ENCODE peak calls at places on chromosome 11, in five cellular contexts. One of them, this sample, is unnamed.

GRCh38 chr11:43376594-43376993 is 17.9 kb downstream of the TTC17 start:
- DNase-seq in esophagus squamous epithelium: no peak
- DNase-seq in progenitor cell of endocrine pancreas: no peak
- DNase-seq in psoas muscle: no peak
- DNase-seq in stomach: no peak
- DNase-seq in this sample: peak; percentile 81

GRCh38 chr11:63553759-63554158 is 9.4 kb downstream of the PLAAT2 start:
- DNase-seq in esophagus squamous epithelium: no peak
- DNase-seq in progenitor cell of endocrine pancreas: no peak
- DNase-seq in psoas muscle: peak; percentile 49
- DNase-seq in stomach: no peak
- DNase-seq in this sample: no peak

GRCh38 chr11:10350341-10350740 is 45.5 kb downstream of the ADM start:
- DNase-seq in esophagus squamous epithelium: no peak
- DNase-seq in progenitor cell of endocrine pancreas: no peak
- DNase-seq in psoas muscle: no peak
- DNase-seq in stomach: no peak
- DNase-seq in this sample: peak; percentile 67

GRCh38 chr11:73072935-73073481 is 69.1 kb downstream of the FCHSD2 start:
- DNase-seq in esophagus squamous epithelium: no peak
- DNase-seq in progenitor cell of endocrine pancreas: no peak
- DNase-seq in psoas muscle: no peak
- DNase-seq in stomach: no peak
- DNase-seq in this sample: peak; percentile 51

GRCh38 chr11:58142781-58143180 is 17.5 kb upstream of the OR9I1 start:
- DNase-seq in esophagus squamous epithelium: no peak
- DNase-seq in progenitor cell of endocrine pancreas: no peak
- DNase-seq in psoas muscle: no peak
- DNase-seq in stomach: no peak
- DNase-seq in this sample: no peak

GRCh38 chr11:2704356-2704755 is 4.6 kb upstream of the KCNQ1OT1 start:
- DNase-seq in esophagus squamous epithelium: no peak
- DNase-seq in progenitor cell of endocrine pancreas: no peak
- DNase-seq in psoas muscle: peak; percentile 34
- DNase-seq in stomach: no peak
- DNase-seq in this sample: no peak

GRCh38 chr11:46363455-46363920 is 16.2 kb downstream of the DGKZ start:
- DNase-seq in esophagus squamous epithelium: no peak
- DNase-seq in progenitor cell of endocrine pancreas: no peak
- DNase-seq in psoas muscle: peak; percentile 96
- DNase-seq in stomach: no peak
- DNase-seq in this sample: no peak

GRCh38 chr11:8227156-8228152 is 36.2 kb downstream of the LMO1 start:
- DNase-seq in esophagus squamous epithelium: no peak
- DNase-seq in progenitor cell of endocrine pancreas: no peak
- DNase-seq in psoas muscle: no peak
- DNase-seq in stomach: no peak
- DNase-seq in this sample: no peak

GRCh38 chr11:2588809-2589537 is 110.8 kb downstream of the KCNQ1OT1 start:
- DNase-seq in esophagus squamous epithelium: no peak
- DNase-seq in progenitor cell of endocrine pancreas: peak; percentile 8
- DNase-seq in psoas muscle: peak; percentile 42
- DNase-seq in stomach: no peak
- DNase-seq in this sample: no peak

GRCh38 chr11:24422371-24422770 is 74.5 kb upstream of the LUZP2 start:
- DNase-seq in esophagus squamous epithelium: no peak
- DNase-seq in progenitor cell of endocrine pancreas: no peak
- DNase-seq in psoas muscle: no peak
- DNase-seq in stomach: no peak
- DNase-seq in this sample: peak; percentile 18

GRCh38 chr11:37411289-37411688 is 813.3 kb upstream of the RAG2 start:
- DNase-seq in esophagus squamous epithelium: no peak
- DNase-seq in progenitor cell of endocrine pancreas: no peak
- DNase-seq in psoas muscle: no peak
- DNase-seq in stomach: no peak
- DNase-seq in this sample: no peak

GRCh38 chr11:100674212-100674611 is 12.9 kb upstream of the ARHGAP42 start:
- DNase-seq in esophagus squamous epithelium: no peak
- DNase-seq in progenitor cell of endocrine pancreas: no peak
- DNase-seq in psoas muscle: no peak
- DNase-seq in stomach: no peak
- DNase-seq in this sample: no peak

GRCh38 chr11:91446267-91446666 is 778.4 kb upstream of the FAT3 start:
- DNase-seq in esophagus squamous epithelium: no peak
- DNase-seq in progenitor cell of endocrine pancreas: no peak
- DNase-seq in psoas muscle: no peak
- DNase-seq in stomach: no peak
- DNase-seq in this sample: no peak

GRCh38 chr11:116829525-116830183 is at the start of gene APOC3:
- DNase-seq in esophagus squamous epithelium: no peak
- DNase-seq in progenitor cell of endocrine pancreas: no peak
- DNase-seq in psoas muscle: no peak
- DNase-seq in stomach: no peak
- DNase-seq in this sample: peak; percentile 51

GRCh38 chr11:67301313-67301921 is 1.9 kb upstream of the SSH3 start:
- DNase-seq in esophagus squamous epithelium: no peak
- DNase-seq in progenitor cell of endocrine pancreas: no peak
- DNase-seq in psoas muscle: peak; percentile 54
- DNase-seq in stomach: no peak
- DNase-seq in this sample: no peak

GRCh38 chr11:68528630-68529029 is 68.1 kb downstream of the PPP6R3 start:
- DNase-seq in esophagus squamous epithelium: no peak
- DNase-seq in progenitor cell of endocrine pancreas: no peak
- DNase-seq in psoas muscle: no peak
- DNase-seq in stomach: no peak
- DNase-seq in this sample: peak; percentile 40

GRCh38 chr11:23765862-23766261 is 731.0 kb upstream of the LUZP2 start:
- DNase-seq in esophagus squamous epithelium: no peak
- DNase-seq in progenitor cell of endocrine pancreas: no peak
- DNase-seq in psoas muscle: no peak
- DNase-seq in stomach: no peak
- DNase-seq in this sample: peak; percentile 17

GRCh38 chr11:104905271-104905670 is 7.0 kb upstream of the CASP12 start:
- DNase-seq in esophagus squamous epithelium: no peak
- DNase-seq in progenitor cell of endocrine pancreas: no peak
- DNase-seq in psoas muscle: no peak
- DNase-seq in stomach: no peak
- DNase-seq in this sample: no peak

GRCh38 chr11:66289548-66290331 is 797 bp upstream of the YIF1A start:
- DNase-seq in esophagus squamous epithelium: no peak
- DNase-seq in progenitor cell of endocrine pancreas: peak; percentile 74
- DNase-seq in psoas muscle: no peak
- DNase-seq in stomach: peak; percentile 77
- DNase-seq in this sample: no peak

GRCh38 chr11:114375052-114375451 is 25.3 kb downstream of the C11orf71 start:
- DNase-seq in esophagus squamous epithelium: no peak
- DNase-seq in progenitor cell of endocrine pancreas: no peak
- DNase-seq in psoas muscle: no peak
- DNase-seq in stomach: no peak
- DNase-seq in this sample: no peak

GRCh38 chr11:57395905-57396623 is 5.6 kb upstream of the PRG2 start:
- DNase-seq in esophagus squamous epithelium: no peak
- DNase-seq in progenitor cell of endocrine pancreas: no peak
- DNase-seq in psoas muscle: no peak
- DNase-seq in stomach: no peak
- DNase-seq in this sample: no peak

GRCh38 chr11:1231396-1232327 is 8.8 kb downstream of the MUC5B start:
- DNase-seq in esophagus squamous epithelium: no peak
- DNase-seq in progenitor cell of endocrine pancreas: no peak
- DNase-seq in psoas muscle: peak; percentile 45
- DNase-seq in stomach: no peak
- DNase-seq in this sample: no peak

GRCh38 chr11:11179239-11179638 is 173.8 kb downstream of the CSNK2A3 start:
- DNase-seq in esophagus squamous epithelium: no peak
- DNase-seq in progenitor cell of endocrine pancreas: no peak
- DNase-seq in psoas muscle: no peak
- DNase-seq in stomach: no peak
- DNase-seq in this sample: peak; percentile 48

GRCh38 chr11:120527111-120527748 is 15.7 kb downstream of the GRIK4 start:
- DNase-seq in esophagus squamous epithelium: no peak
- DNase-seq in progenitor cell of endocrine pancreas: no peak
- DNase-seq in psoas muscle: peak; percentile 76
- DNase-seq in stomach: no peak
- DNase-seq in this sample: peak; percentile 24

GRCh38 chr11:105767945-105768344 is 158.1 kb downstream of the GRIA4 start:
- DNase-seq in esophagus squamous epithelium: no peak
- DNase-seq in progenitor cell of endocrine pancreas: no peak
- DNase-seq in psoas muscle: no peak
- DNase-seq in stomach: no peak
- DNase-seq in this sample: no peak

GRCh38 chr11:20668410-20668809 is 976 bp upstream of the NELL1 start:
- DNase-seq in esophagus squamous epithelium: no peak
- DNase-seq in progenitor cell of endocrine pancreas: no peak
- DNase-seq in psoas muscle: no peak
- DNase-seq in stomach: no peak
- DNase-seq in this sample: no peak

GRCh38 chr11:72395993-72396392 is 38.3 kb downstream of the CLPB start:
- DNase-seq in esophagus squamous epithelium: no peak
- DNase-seq in progenitor cell of endocrine pancreas: no peak
- DNase-seq in psoas muscle: no peak
- DNase-seq in stomach: no peak
- DNase-seq in this sample: no peak

GRCh38 chr11:121790435-121790834 is 325.6 kb downstream of the BLID start:
- DNase-seq in esophagus squamous epithelium: no peak
- DNase-seq in progenitor cell of endocrine pancreas: no peak
- DNase-seq in psoas muscle: no peak
- DNase-seq in stomach: no peak
- DNase-seq in this sample: no peak

GRCh38 chr11:67563354-67564114 is 20.1 kb upstream of the GSTP1 start:
- DNase-seq in esophagus squamous epithelium: no peak
- DNase-seq in progenitor cell of endocrine pancreas: no peak
- DNase-seq in psoas muscle: peak; percentile 78
- DNase-seq in stomach: peak; percentile 52
- DNase-seq in this sample: peak; percentile 90

GRCh38 chr11:15901790-15902189 is 454.6 kb downstream of the SOX6 start:
- DNase-seq in esophagus squamous epithelium: no peak
- DNase-seq in progenitor cell of endocrine pancreas: no peak
- DNase-seq in psoas muscle: no peak
- DNase-seq in stomach: peak; percentile 50
- DNase-seq in this sample: no peak

GRCh38 chr11:15967966-15968365 is 388.4 kb downstream of the SOX6 start:
- DNase-seq in esophagus squamous epithelium: no peak
- DNase-seq in progenitor cell of endocrine pancreas: no peak
- DNase-seq in psoas muscle: no peak
- DNase-seq in stomach: no peak
- DNase-seq in this sample: peak; percentile 94

GRCh38 chr11:62337682-62338181 is 484 bp downstream of the ASRGL1 start:
- DNase-seq in esophagus squamous epithelium: no peak
- DNase-seq in progenitor cell of endocrine pancreas: peak; percentile 17
- DNase-seq in psoas muscle: peak; percentile 55
- DNase-seq in stomach: peak; percentile 38
- DNase-seq in this sample: peak; percentile 2

GRCh38 chr11:99865951-99866350 is 821.1 kb upstream of the ARHGAP42 start:
- DNase-seq in esophagus squamous epithelium: no peak
- DNase-seq in progenitor cell of endocrine pancreas: no peak
- DNase-seq in psoas muscle: no peak
- DNase-seq in stomach: no peak
- DNase-seq in this sample: peak; percentile 4

GRCh38 chr11:101336155-101336554 is 206.5 kb upstream of the PGR start:
- DNase-seq in esophagus squamous epithelium: no peak
- DNase-seq in progenitor cell of endocrine pancreas: no peak
- DNase-seq in psoas muscle: no peak
- DNase-seq in stomach: no peak
- DNase-seq in this sample: no peak

GRCh38 chr11:87421422-87421821 is 383.7 kb downstream of the TMEM135 start:
- DNase-seq in esophagus squamous epithelium: no peak
- DNase-seq in progenitor cell of endocrine pancreas: peak; percentile 35
- DNase-seq in psoas muscle: no peak
- DNase-seq in stomach: no peak
- DNase-seq in this sample: peak; percentile 92

GRCh38 chr11:16359369-16359768 is 3.0 kb upstream of the SOX6 start:
- DNase-seq in esophagus squamous epithelium: no peak
- DNase-seq in progenitor cell of endocrine pancreas: no peak
- DNase-seq in psoas muscle: no peak
- DNase-seq in stomach: no peak
- DNase-seq in this sample: no peak

GRCh38 chr11:75240381-75241035 is at the start of gene TPBGL:
- DNase-seq in esophagus squamous epithelium: no peak
- DNase-seq in progenitor cell of endocrine pancreas: no peak
- DNase-seq in psoas muscle: no peak
- DNase-seq in stomach: peak; percentile 23
- DNase-seq in this sample: no peak

GRCh38 chr11:44014968-44015623 is 32.7 kb upstream of the ACCSL start:
- DNase-seq in esophagus squamous epithelium: no peak
- DNase-seq in progenitor cell of endocrine pancreas: no peak
- DNase-seq in psoas muscle: no peak
- DNase-seq in stomach: no peak
- DNase-seq in this sample: peak; percentile 21

GRCh38 chr11:9708544-9708943 is 44.7 kb downstream of the SWAP70 start:
- DNase-seq in esophagus squamous epithelium: no peak
- DNase-seq in progenitor cell of endocrine pancreas: no peak
- DNase-seq in psoas muscle: no peak
- DNase-seq in stomach: no peak
- DNase-seq in this sample: peak; percentile 46

DNA sequence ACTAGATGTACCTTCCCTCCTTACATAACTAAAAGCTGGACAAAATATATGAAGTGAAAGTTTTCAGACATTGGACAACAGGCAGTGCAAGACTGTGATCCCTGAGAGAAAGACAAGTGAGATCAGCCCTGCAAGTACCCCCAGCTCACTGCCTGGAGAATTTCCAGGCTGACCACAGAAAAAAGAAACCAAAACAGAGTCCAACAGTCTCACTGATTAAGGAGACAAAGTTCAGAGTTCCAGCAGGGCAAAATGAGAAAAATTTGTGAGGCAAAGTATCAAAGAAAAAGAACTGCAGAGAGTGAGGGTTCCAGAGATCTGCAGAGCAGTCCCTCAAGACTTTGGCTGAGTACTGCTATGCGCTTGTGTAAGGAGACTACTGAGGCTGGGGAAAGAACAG is 47.3 kb upstream of the TMEM45B start:
- DNase-seq in esophagus squamous epithelium: no peak
- DNase-seq in progenitor cell of endocrine pancreas: no peak
- DNase-seq in psoas muscle: no peak
- DNase-seq in stomach: no peak
- DNase-seq in this sample: no peak
- TF ChIP-seq CTCF in esophagus squamous epithelium: no peak
- TF ChIP-seq CTCF in progenitor cell of endocrine pancreas: no peak
- TF ChIP-seq CTCF in psoas muscle: no peak
- TF ChIP-seq CTCF in stomach: no peak
- TF ChIP-seq CTCF in this sample: no peak

GRCh38 chr11:33935005-33935404 is 43.1 kb upstream of the LMO2 start:
- DNase-seq in esophagus squamous epithelium: no peak
- DNase-seq in progenitor cell of endocrine pancreas: no peak
- DNase-seq in psoas muscle: no peak
- DNase-seq in stomach: no peak
- DNase-seq in this sample: no peak
- TF ChIP-seq CTCF in esophagus squamous epithelium: no peak
- TF ChIP-seq CTCF in progenitor cell of endocrine pancreas: no peak
- TF ChIP-seq CTCF in psoas muscle: no peak
- TF ChIP-seq CTCF in stomach: no peak
- TF ChIP-seq CTCF in this sample: no peak

GRCh38 chr11:108135845-108136599 is 14.7 kb downstream of the ACAT1 start:
- DNase-seq in esophagus squamous epithelium: no peak
- DNase-seq in progenitor cell of endocrine pancreas: no peak
- DNase-seq in psoas muscle: no peak
- DNase-seq in stomach: no peak
- DNase-seq in this sample: peak; percentile 47
- TF ChIP-seq CTCF in esophagus squamous epithelium: no peak
- TF ChIP-seq CTCF in progenitor cell of endocrine pancreas: peak; percentile 25
- TF ChIP-seq CTCF in psoas muscle: no peak
- TF ChIP-seq CTCF in stomach: no peak
- TF ChIP-seq CTCF in this sample: peak; percentile 24

GRCh38 chr11:30653606-30654005 is 67.5 kb upstream of the MPPED2 start:
- DNase-seq in esophagus squamous epithelium: no peak
- DNase-seq in progenitor cell of endocrine pancreas: no peak
- DNase-seq in psoas muscle: no peak
- DNase-seq in stomach: no peak
- DNase-seq in this sample: no peak
- TF ChIP-seq CTCF in esophagus squamous epithelium: peak; percentile 5
- TF ChIP-seq CTCF in progenitor cell of endocrine pancreas: no peak
- TF ChIP-seq CTCF in psoas muscle: no peak
- TF ChIP-seq CTCF in stomach: no peak
- TF ChIP-seq CTCF in this sample: no peak

This sample was measured in fibroblast of pulmonary artery.